ENCODE peak calls at places on chromosomes 2 and 18, in eight cellular contexts. One of them, this sample, is unnamed.
A peak's percentile ranks its signal among the peaks of the same experiment; 100 is the strongest.

GRCh38 chr18:58578835-58579560 is 49.9 kb downstream of the ALPK2 start:
- DNase-seq in A549: peak; percentile 64
- DNase-seq in spleen: no peak
- DNase-seq in IMR-90: peak; percentile 88
- DNase-seq in HCT116: no peak
- DNase-seq in endothelial cell of umbilical vein: no peak
- DNase-seq in heart left ventricle: no peak
- DNase-seq in body of pancreas: no peak
- DNase-seq in this sample: no peak

GRCh38 chr18:44733069-44733753 is 52.5 kb downstream of the SETBP1 start:
- DNase-seq in A549: peak; percentile 10
- DNase-seq in spleen: no peak
- DNase-seq in IMR-90: peak; percentile 86
- DNase-seq in HCT116: no peak
- DNase-seq in endothelial cell of umbilical vein: peak; percentile 11
- DNase-seq in heart left ventricle: no peak
- DNase-seq in body of pancreas: no peak
- DNase-seq in this sample: no peak

GRCh38 chr18:13369756-13370510 is 151.4 kb downstream of the LDLRAD4 start:
- DNase-seq in A549: peak; percentile 30
- DNase-seq in spleen: no peak
- DNase-seq in IMR-90: no peak
- DNase-seq in HCT116: no peak
- DNase-seq in endothelial cell of umbilical vein: no peak
- DNase-seq in heart left ventricle: no peak
- DNase-seq in body of pancreas: no peak
- DNase-seq in this sample: no peak

GRCh38 chr18:44866103-44866502 is 185.4 kb downstream of the SETBP1 start:
- DNase-seq in A549: no peak
- DNase-seq in spleen: no peak
- DNase-seq in IMR-90: no peak
- DNase-seq in HCT116: no peak
- DNase-seq in endothelial cell of umbilical vein: no peak
- DNase-seq in heart left ventricle: no peak
- DNase-seq in body of pancreas: no peak
- DNase-seq in this sample: no peak

GRCh38 chr2:32832400-32832799 is 114.4 kb upstream of the LTBP1 start:
- DNase-seq in A549: no peak
- DNase-seq in spleen: no peak
- DNase-seq in IMR-90: no peak
- DNase-seq in HCT116: no peak
- DNase-seq in endothelial cell of umbilical vein: no peak
- DNase-seq in heart left ventricle: no peak
- DNase-seq in body of pancreas: no peak
- DNase-seq in this sample: no peak

GRCh38 chr18:43420950-43421349 is 143.7 kb upstream of the SYT4 start:
- DNase-seq in A549: no peak
- DNase-seq in spleen: no peak
- DNase-seq in IMR-90: no peak
- DNase-seq in HCT116: no peak
- DNase-seq in endothelial cell of umbilical vein: no peak
- DNase-seq in heart left ventricle: no peak
- DNase-seq in body of pancreas: no peak
- DNase-seq in this sample: no peak

GRCh38 chr2:28647682-28648081 is 103.9 kb upstream of the PPP1CB start:
- DNase-seq in A549: no peak
- DNase-seq in spleen: no peak
- DNase-seq in IMR-90: no peak
- DNase-seq in HCT116: no peak
- DNase-seq in endothelial cell of umbilical vein: no peak
- DNase-seq in heart left ventricle: no peak
- DNase-seq in body of pancreas: no peak
- DNase-seq in this sample: no peak

GRCh38 chr2:780581-780980 is 103.4 kb upstream of the TMEM18 start:
- DNase-seq in A549: no peak
- DNase-seq in spleen: no peak
- DNase-seq in IMR-90: no peak
- DNase-seq in HCT116: no peak
- DNase-seq in endothelial cell of umbilical vein: no peak
- DNase-seq in heart left ventricle: no peak
- DNase-seq in body of pancreas: no peak
- DNase-seq in this sample: no peak

GRCh38 chr18:57801379-57802165 is 1.5 kb downstream of the ATP8B1 start:
- DNase-seq in A549: no peak
- DNase-seq in spleen: no peak
- DNase-seq in IMR-90: no peak
- DNase-seq in HCT116: no peak
- DNase-seq in endothelial cell of umbilical vein: peak; percentile 82
- DNase-seq in heart left ventricle: no peak
- DNase-seq in body of pancreas: peak; percentile 42
- DNase-seq in this sample: no peak

GRCh38 chr18:74128114-74128513 is 19.5 kb downstream of the FBXO15 start:
- DNase-seq in A549: no peak
- DNase-seq in spleen: no peak
- DNase-seq in IMR-90: no peak
- DNase-seq in HCT116: no peak
- DNase-seq in endothelial cell of umbilical vein: no peak
- DNase-seq in heart left ventricle: no peak
- DNase-seq in body of pancreas: no peak
- DNase-seq in this sample: no peak

GRCh38 chr2:233990261-233990798 is 60.2 kb upstream of the SPP2 start:
- DNase-seq in A549: no peak
- DNase-seq in spleen: no peak
- DNase-seq in IMR-90: no peak
- DNase-seq in HCT116: no peak
- DNase-seq in endothelial cell of umbilical vein: no peak
- DNase-seq in heart left ventricle: no peak
- DNase-seq in body of pancreas: no peak
- DNase-seq in this sample: no peak

GRCh38 chr2:56337342-56337741 is 153.6 kb downstream of the CCDC85A start:
- DNase-seq in A549: no peak
- DNase-seq in spleen: no peak
- DNase-seq in IMR-90: no peak
- DNase-seq in HCT116: no peak
- DNase-seq in endothelial cell of umbilical vein: peak; percentile 30
- DNase-seq in heart left ventricle: no peak
- DNase-seq in body of pancreas: peak; percentile 33
- DNase-seq in this sample: no peak

GRCh38 chr2:143901185-143901842 is 618.6 kb downstream of the ZEB2 start:
- DNase-seq in A549: no peak
- DNase-seq in spleen: no peak
- DNase-seq in IMR-90: peak; percentile 91
- DNase-seq in HCT116: peak; percentile 51
- DNase-seq in endothelial cell of umbilical vein: peak; percentile 70
- DNase-seq in heart left ventricle: no peak
- DNase-seq in body of pancreas: no peak
- DNase-seq in this sample: no peak

GRCh38 chr2:45452866-45453265 is 158.2 kb downstream of the SRBD1 start:
- DNase-seq in A549: no peak
- DNase-seq in spleen: no peak
- DNase-seq in IMR-90: peak; percentile 96
- DNase-seq in HCT116: no peak
- DNase-seq in endothelial cell of umbilical vein: no peak
- DNase-seq in heart left ventricle: peak; percentile 26
- DNase-seq in body of pancreas: no peak
- DNase-seq in this sample: peak; percentile 15

DNA sequence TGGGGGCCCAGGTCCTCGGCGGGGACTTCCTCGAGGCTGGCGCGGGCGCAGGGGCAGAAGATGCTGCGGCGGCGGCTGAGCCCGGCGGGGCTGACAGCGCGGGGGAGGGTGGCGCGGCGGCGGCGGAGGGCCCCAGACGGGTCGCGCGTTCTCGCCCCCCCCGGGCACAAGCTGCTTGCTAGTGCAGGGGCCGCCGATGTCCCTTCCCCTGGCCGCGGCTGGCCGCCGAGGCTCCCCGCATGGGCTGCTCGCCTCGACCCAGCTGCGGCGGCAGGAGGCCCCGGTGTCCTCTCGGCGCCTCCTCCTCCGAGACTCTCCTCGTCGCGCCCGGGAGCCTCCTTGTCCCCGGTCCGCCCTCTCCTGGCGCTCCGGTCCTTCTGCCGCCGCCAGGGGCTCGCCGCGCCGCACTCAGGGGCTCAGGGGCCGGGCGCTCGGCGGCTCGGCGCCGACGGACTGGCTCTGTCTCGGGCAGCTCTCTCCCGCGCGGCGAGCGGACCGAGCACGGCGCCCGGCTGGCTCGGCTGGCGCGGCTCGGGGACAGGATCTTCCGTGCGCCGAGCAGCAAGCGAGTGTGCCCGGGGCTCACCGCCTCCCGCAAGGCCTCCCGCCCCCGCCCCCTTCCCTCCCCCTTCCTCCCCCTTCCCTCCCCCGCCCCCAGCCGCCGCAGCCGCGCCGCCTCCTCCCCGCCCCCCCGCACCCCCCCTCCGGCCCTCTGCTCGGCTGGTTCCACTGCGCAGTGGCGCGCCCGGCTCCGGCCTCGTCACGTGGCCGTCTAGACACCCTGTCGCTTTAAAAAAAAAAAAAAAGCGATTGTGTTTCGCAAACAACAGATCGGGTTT is 902 bp upstream of the SMAD7 start:
- DNase-seq in A549: no peak
- DNase-seq in spleen: peak; percentile 95
- DNase-seq in IMR-90: peak; percentile 86
- DNase-seq in HCT116: no peak
- DNase-seq in endothelial cell of umbilical vein: peak; percentile 91
- DNase-seq in heart left ventricle: peak; percentile 91
- DNase-seq in body of pancreas: peak; percentile 95
- DNase-seq in this sample: peak; percentile 86
- TF ChIP-seq POLR2A in A549: peak; percentile 72
- TF ChIP-seq POLR2A in spleen: peak; percentile 71
- TF ChIP-seq POLR2A in IMR-90: peak; percentile 80
- TF ChIP-seq POLR2A in HCT116: no peak
- TF ChIP-seq POLR2A in endothelial cell of umbilical vein: peak; percentile 49
- TF ChIP-seq POLR2A in heart left ventricle: peak; percentile 87
- TF ChIP-seq POLR2A in body of pancreas: peak; percentile 11
- TF ChIP-seq POLR2A in this sample: no peak

DNA sequence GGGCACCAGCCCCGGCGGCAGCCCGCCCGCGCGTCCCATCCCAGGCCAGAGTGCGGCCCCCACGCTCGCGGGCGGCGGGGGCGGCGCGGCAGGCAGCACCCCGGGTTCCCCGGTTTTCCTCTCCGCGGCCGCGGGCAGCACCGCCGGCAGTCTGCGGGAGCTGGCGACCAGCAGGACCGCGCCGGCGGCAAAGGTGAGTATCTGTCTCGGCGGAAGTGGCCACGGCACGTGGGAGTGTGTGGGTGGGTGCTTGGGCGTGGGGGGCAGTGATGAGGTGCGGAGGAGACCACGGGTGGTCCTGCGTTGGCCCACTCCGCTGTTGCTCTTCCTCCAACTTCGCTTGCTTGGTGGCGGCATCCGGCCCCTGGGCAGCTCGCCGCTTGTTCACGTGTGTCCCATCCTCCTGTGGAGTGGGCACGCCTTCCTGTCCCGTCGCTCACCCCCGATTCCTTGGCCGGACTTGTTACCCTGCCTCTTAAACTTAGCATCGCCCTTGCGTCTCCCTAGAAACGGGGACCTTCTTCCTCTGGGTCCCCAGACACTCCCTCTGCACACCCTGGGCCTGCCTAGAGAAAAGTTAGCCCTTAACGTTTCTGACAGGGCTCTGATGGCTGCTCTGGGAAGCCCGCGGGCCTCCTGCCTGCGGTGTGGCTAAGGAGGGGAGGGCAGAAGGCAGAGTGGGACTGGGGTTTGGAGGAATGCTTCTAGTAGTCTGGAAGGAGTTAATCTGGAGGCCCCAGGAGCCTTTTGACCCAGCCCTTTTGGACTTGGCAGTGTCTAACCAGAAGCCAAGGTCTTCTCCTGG is 1.1 kb downstream of the SH3RF3 start:
- DNase-seq in A549: no peak
- DNase-seq in spleen: peak; percentile 79
- DNase-seq in IMR-90: peak; percentile 56
- DNase-seq in HCT116: no peak
- DNase-seq in endothelial cell of umbilical vein: peak; percentile 47
- DNase-seq in heart left ventricle: no peak
- DNase-seq in body of pancreas: no peak
- DNase-seq in this sample: peak; percentile 19
- H3K27ac ChIP-seq in A549: no peak overlapping the region
- H3K27ac ChIP-seq in spleen: no peak overlapping the region
- H3K27ac ChIP-seq in IMR-90: peak overlapping the region; percentile 87
- H3K27ac ChIP-seq in HCT116: no peak overlapping the region
- H3K27ac ChIP-seq in endothelial cell of umbilical vein: peak overlapping the region; percentile 75
- H3K27ac ChIP-seq in heart left ventricle: peak overlapping the region; percentile 76
- H3K27ac ChIP-seq in body of pancreas: no peak overlapping the region
- H3K27ac ChIP-seq in this sample: peak overlapping the region; percentile 39

DNA sequence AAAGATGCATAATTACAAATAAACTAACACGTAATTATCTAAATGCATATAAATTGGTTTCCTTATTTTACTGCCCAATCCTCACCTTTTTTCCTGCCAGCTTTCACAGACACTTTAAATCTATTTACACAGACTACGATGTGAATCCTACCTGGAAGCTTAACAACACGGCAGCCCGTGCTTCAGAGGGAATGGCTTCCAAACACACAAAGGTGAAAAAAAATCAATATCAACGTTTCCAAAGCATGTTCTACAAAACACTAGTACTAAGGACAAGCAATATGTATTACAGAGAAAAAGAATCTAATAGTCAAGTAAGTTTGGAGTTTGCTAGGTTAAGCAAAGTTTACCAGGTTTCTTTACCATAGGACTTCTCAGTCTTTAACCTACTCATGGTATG is 4.4 kb downstream of the MAP4K3 start:
- DNase-seq in A549: no peak
- DNase-seq in spleen: no peak
- DNase-seq in IMR-90: no peak
- DNase-seq in HCT116: no peak
- DNase-seq in endothelial cell of umbilical vein: no peak
- DNase-seq in heart left ventricle: no peak
- DNase-seq in body of pancreas: no peak
- DNase-seq in this sample: no peak
- H3K4me1 ChIP-seq in A549: peaks cover 64% of the 10 kb centered on the region
- H3K4me1 ChIP-seq in spleen: peaks cover 16% of the 10 kb centered on the region
- H3K4me1 ChIP-seq in IMR-90: peaks cover 14% of the 10 kb centered on the region
- H3K4me1 ChIP-seq in HCT116: peaks cover 7% of the 10 kb centered on the region
- H3K4me1 ChIP-seq in endothelial cell of umbilical vein: peaks cover 14% of the 10 kb centered on the region
- H3K4me1 ChIP-seq in heart left ventricle: peaks cover 71% of the 10 kb centered on the region
- H3K4me1 ChIP-seq in body of pancreas: peaks cover 59% of the 10 kb centered on the region
- H3K4me1 ChIP-seq in this sample: peaks cover 29% of the 10 kb centered on the region

DNA sequence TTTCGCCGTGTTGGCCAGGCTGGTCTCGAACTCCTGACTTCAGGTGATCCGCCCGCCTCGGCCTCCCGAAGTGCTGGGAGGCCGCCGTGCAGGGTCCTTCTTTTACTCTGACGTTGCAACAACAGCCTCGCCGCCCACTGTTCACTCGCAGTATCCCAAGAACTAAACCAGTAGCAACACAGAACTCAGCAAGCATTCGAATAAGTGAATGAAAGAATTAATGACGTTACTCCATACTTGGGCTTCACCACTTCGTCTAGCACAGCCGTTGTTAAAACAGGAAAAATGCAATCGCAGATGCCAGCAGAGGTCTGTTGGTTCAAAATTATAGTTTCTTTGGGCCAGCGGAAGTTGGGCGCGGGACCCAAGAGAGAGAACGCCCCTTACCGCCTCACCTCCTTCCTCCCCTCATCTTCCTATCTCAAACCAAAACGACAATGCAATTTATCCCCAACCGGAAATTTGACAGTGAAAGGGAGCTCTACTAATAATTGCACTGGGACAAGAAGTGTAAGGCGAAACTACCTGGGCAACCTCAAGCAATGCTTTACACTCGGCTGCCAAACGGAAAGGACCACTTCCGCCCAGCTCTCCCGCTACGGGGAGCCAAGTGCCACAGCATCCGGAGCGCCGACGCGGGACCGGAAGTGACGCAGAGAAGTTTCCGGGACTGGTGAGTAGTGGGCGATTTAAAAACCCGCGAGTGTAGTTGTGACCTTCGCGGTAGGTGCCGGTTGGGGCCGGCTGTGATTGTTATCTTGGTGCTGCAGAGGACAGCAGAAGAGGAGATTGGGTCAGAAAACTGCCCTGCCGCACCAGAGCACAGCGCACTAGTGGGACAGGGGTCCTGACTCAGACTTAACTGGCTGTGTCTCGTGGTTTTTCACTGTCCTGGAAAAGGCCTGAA is at the start of the genes NIF3L1 and PPIL3:
- DNase-seq in A549: peak; percentile 86
- DNase-seq in spleen: peak; percentile 99
- DNase-seq in IMR-90: peak; percentile 98
- DNase-seq in HCT116: peak; percentile 99
- DNase-seq in endothelial cell of umbilical vein: peak; percentile 96
- DNase-seq in heart left ventricle: peak; percentile 97
- DNase-seq in body of pancreas: peak; percentile 95
- DNase-seq in this sample: peak; percentile 98
- TF ChIP-seq POLR2A in A549: peak; percentile 26
- TF ChIP-seq POLR2A in spleen: peak; percentile 44
- TF ChIP-seq POLR2A in IMR-90: peak; percentile 81
- TF ChIP-seq POLR2A in HCT116: peak; percentile 36
- TF ChIP-seq POLR2A in endothelial cell of umbilical vein: peak; percentile 82
- TF ChIP-seq POLR2A in heart left ventricle: peak; percentile 48
- TF ChIP-seq POLR2A in body of pancreas: peak; percentile 75
- TF ChIP-seq POLR2A in this sample: no peak

This sample was measured in testis.